ENCODE peak calls at places on chromosomes 16 and 17, in five cellular contexts. G, U, C, K and J are unnamed samples. For H3K4me1, the result is how much of the 10 kb centered on the place peaks cover.

GRCh38 chr16:21645261-21645721 is 7.1 kb downstream of the IGSF6 start:
- DNase-seq in G (no peak), U (peak), C (peak), K (peak), J (no peak)

GRCh38 chr16:15950167-15950854 is 895 bp downstream of the ABCC1 start:
- DNase-seq in G (no peak), U (peak), C (peak), K (no peak), J (no peak)

GRCh38 chr17:77228224-77229215 is 87.8 kb downstream of the SEC14L1 start:
- DNase-seq in G (no peak), U (no peak), C (no peak), K (no peak), J (no peak)

GRCh38 chr17:13306310-13306962 is 288.6 kb upstream of the ELAC2 start:
- DNase-seq in G (no peak), U (no peak), C (peak), K (no peak), J (peak)

GRCh38 chr16:84806256-84806889 is 13.4 kb upstream of the CRISPLD2 start:
- DNase-seq in G (no peak), U (no peak), C (no peak), K (peak), J (no peak)

GRCh38 chr16:11629071-11630030 is 38.9 kb upstream of the SNN start:
- DNase-seq in G (no peak), U (no peak), C (peak), K (no peak), J (no peak)

GRCh38 chr17:58388302-58389190 is 28.8 kb downstream of the RNF43 start:
- DNase-seq in G (no peak), U (no peak), C (no peak), K (no peak), J (no peak)

GRCh38 chr17:69760562-69760961 is 314.5 kb upstream of the KCNJ16 start:
- DNase-seq in G (no peak), U (no peak), C (no peak), K (no peak), J (no peak)

GRCh38 chr17:5694507-5694906 is 110.2 kb upstream of the NLRP1 start:
- DNase-seq in G (no peak), U (no peak), C (no peak), K (no peak), J (no peak)

GRCh38 chr16:86854058-86854621 is 275.8 kb downstream of the FOXL1 start:
- DNase-seq in G (no peak), U (no peak), C (no peak), K (no peak), J (no peak)

GRCh38 chr16:88810868-88811599 is 694 bp downstream of the APRT start:
- DNase-seq in G (peak), U (peak), C (peak), K (peak), J (no peak)

GRCh38 chr17:44604149-44605115 is 47.1 kb downstream of the FZD2 start:
- DNase-seq in G (no peak), U (no peak), C (no peak), K (no peak), J (no peak)

GRCh38 chr17:44605116-44605505 is 47.8 kb downstream of the FZD2 start:
- DNase-seq in G (no peak), U (no peak), C (no peak), K (no peak), J (no peak)

GRCh38 chr17:44602970-44603369 is 45.7 kb downstream of the FZD2 start:
- DNase-seq in G (no peak), U (no peak), C (no peak), K (no peak), J (no peak)

GRCh38 chr17:44601574-44602372 is 44.5 kb downstream of the FZD2 start:
- DNase-seq in G (no peak), U (no peak), C (no peak), K (no peak), J (no peak)

DNA sequence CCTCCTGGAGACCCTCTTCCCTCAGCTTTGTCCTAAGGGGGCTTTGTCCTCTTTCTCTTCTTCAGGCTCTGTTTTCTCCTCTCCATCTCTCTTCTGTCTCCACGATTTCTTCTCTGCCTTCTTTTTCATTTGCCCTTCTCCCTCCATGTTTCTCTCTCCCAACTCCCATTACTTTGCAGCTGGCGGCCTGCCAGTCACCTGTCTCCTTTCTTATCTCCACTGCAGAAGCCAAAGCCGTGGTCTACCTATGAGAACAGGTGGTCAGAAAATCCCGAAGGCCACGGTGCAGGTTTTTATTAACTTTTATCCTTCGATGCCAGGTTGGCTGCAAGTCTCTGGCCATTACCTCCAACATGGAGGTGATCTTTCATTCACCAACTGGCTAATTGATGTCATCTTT is 45.1 kb downstream of the FZD2 start:
- DNase-seq in G (no peak), U (no peak), C (no peak), K (no peak), J (no peak)
- H3K4me1 ChIP-seq in G (under half), U (under half), C (under half), K (under half), J (under half)

GRCh38 chr17:57009737-57010445 is 32.0 kb downstream of the SCPEP1 start:
- DNase-seq in G (no peak), U (peak), C (peak), K (peak), J (peak)
- H3K27ac ChIP-seq in G (no peak), U (no peak), C (peak), K (no peak), J (no peak)

GRCh38 chr17:83081561-83082201 is 2.3 kb downstream of the METRNL start:
- DNase-seq in G (no peak), U (peak), C (no peak), K (peak), J (no peak)
- H3K4me1 ChIP-seq in G (half or more), U (under half), C (under half), K (half or more), J (under half)

DNA sequence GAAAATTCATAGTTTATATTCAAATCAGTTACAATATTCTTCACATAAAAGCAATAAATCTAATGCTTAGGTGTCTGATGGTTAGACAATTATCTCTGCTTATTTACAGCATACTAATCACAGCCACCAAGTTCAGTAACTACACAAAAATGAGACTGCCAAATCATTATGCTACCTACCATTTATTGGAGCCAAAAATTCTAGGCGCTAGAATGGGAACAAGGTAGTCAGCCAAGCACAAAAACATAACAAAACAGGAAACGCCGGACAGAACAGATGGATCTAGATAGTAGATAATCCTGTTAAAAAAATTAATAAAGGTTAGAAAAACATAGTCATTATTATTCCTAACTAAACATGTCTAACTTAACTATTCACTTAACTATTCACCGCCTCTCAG is 3.6 kb downstream of the ARL6IP1 start:
- DNase-seq in G (no peak), U (no peak), C (no peak), K (no peak), J (no peak)
- H3K27ac ChIP-seq in G (no peak), U (no peak), C (no peak), K (no peak), J (no peak)